ENCODE peak calls at places on chromosomes 2 and 18, in nine cellular contexts. J, E, M, O, D, C, B, U and G are unnamed samples. For H3K4me1, the result is how much of the 10 kb centered on the place peaks cover.

GRCh38 chr18:72544092-72544886 is at the start of gene CBLN2:
- DNase-seq in J (peak), U (no peak), B (peak), C (peak), O (no peak), D (no peak), M (peak), E (no peak), G (peak)

GRCh38 chr2:170928824-170929685 is at the start of gene GORASP2:
- DNase-seq in U (peak), J (peak), E (peak), B (peak), D (peak), C (peak), O (peak), M (peak), G (peak)

GRCh38 chr18:6239716-6240115 is 175.0 kb downstream of the L3MBTL4 start:
- DNase-seq in C (no peak), O (no peak), B (no peak), M (no peak), U (no peak), J (no peak), E (no peak), D (no peak), G (no peak)

GRCh38 chr2:159179696-159180095 is 106.8 kb downstream of the WDSUB1 start:
- DNase-seq in E (no peak), D (no peak), U (no peak), B (no peak), J (no peak), C (no peak), O (no peak), M (no peak), G (no peak)

GRCh38 chr2:109615637-109616144 is 1.5 kb downstream of the SOWAHC start:
- DNase-seq in J (no peak), O (no peak), M (peak), B (no peak), E (no peak), D (no peak), U (no peak), C (no peak), G (no peak)

GRCh38 chr2:52036036-52036435 is 1004.1 kb upstream of the NRXN1 start:
- DNase-seq in J (no peak), C (no peak), B (no peak), E (no peak), D (no peak), U (no peak), M (no peak), O (no peak), G (no peak)

GRCh38 chr2:23402205-23402740 is 17.3 kb downstream of the KLHL29 start:
- DNase-seq in D (no peak), O (no peak), M (no peak), C (no peak), U (no peak), B (no peak), J (no peak), E (no peak), G (no peak)

GRCh38 chr2:190359896-190360376 is 16.5 kb downstream of the INPP1 start:
- DNase-seq in C (peak), E (peak), D (peak), U (no peak), M (peak), B (peak), O (no peak), J (peak), G (no peak)

GRCh38 chr2:191631754-191632153 is 46.2 kb upstream of the NABP1 start:
- DNase-seq in B (peak), M (peak), E (peak), O (no peak), J (peak), D (no peak), C (peak), U (no peak), G (peak)

GRCh38 chr2:164757934-164758695 is 83.5 kb downstream of the COBLL1 start:
- DNase-seq in O (no peak), E (no peak), M (no peak), B (no peak), D (no peak), C (peak), U (no peak), J (peak), G (no peak)

GRCh38 chr2:194674043-194674442 is 983.0 kb upstream of the SLC39A10 start:
- DNase-seq in E (no peak), C (no peak), U (no peak), J (no peak), M (no peak), O (no peak), B (no peak), D (no peak), G (no peak)

GRCh38 chr2:113112438-113112837 is 15.0 kb upstream of the IL1RN start:
- DNase-seq in U (no peak), O (no peak), B (no peak), J (no peak), M (no peak), E (no peak), C (no peak), D (no peak), G (no peak)

GRCh38 chr2:222318712-222319575 is 20.1 kb upstream of the PAX3 start:
- DNase-seq in U (no peak), J (peak), M (peak), D (no peak), E (no peak), C (peak), O (no peak), B (peak), G (peak)

GRCh38 chr2:96715658-96716057 is 24.2 kb downstream of the LMAN2L start:
- DNase-seq in B (no peak), C (peak), M (no peak), O (no peak), J (no peak), D (no peak), U (no peak), E (no peak), G (no peak)

GRCh38 chr2:178806543-178806942 is 680 bp downstream of the TTN start:
- DNase-seq in M (no peak), U (no peak), D (no peak), E (no peak), C (no peak), B (no peak), O (no peak), J (no peak), G (no peak)

GRCh38 chr18:45291616-45292612 is 323.4 kb upstream of the SLC14A2 start:
- DNase-seq in U (no peak), C (peak), M (no peak), J (peak), O (no peak), E (no peak), D (no peak), B (no peak), G (peak)

GRCh38 chr2:223835701-223836532 is 1.5 kb downstream of the AP1S3 start:
- DNase-seq in U (no peak), B (no peak), C (no peak), E (no peak), D (no peak), O (no peak), M (no peak), J (peak), G (no peak)

GRCh38 chr2:45190481-45190880 is 181.2 kb upstream of the SIX2 start:
- DNase-seq in M (no peak), O (no peak), J (peak), U (no peak), D (no peak), B (no peak), C (peak), E (no peak), G (peak)

GRCh38 chr2:215784371-215784783 is 229.0 kb downstream of the MREG start:
- DNase-seq in U (no peak), D (peak), J (peak), O (no peak), M (no peak), E (no peak), B (no peak), C (peak), G (no peak)

GRCh38 chr2:222024934-222025890 is 273.6 kb downstream of the PAX3 start:
- DNase-seq in U (peak), J (peak), B (no peak), O (no peak), C (peak), M (no peak), D (no peak), E (no peak), G (peak)

GRCh38 chr2:112629224-112629623 is 16.5 kb upstream of the SLC20A1 start:
- DNase-seq in M (no peak), B (no peak), C (no peak), O (no peak), D (no peak), J (no peak), U (no peak), E (no peak), G (no peak)

GRCh38 chr2:53575606-53576360 is 191.8 kb upstream of the CHAC2 start:
- DNase-seq in J (peak), E (no peak), U (no peak), O (no peak), B (no peak), C (peak), M (no peak), D (no peak), G (peak)

GRCh38 chr2:118431188-118431562 is 342.9 kb downstream of the INSIG2 start:
- DNase-seq in E (no peak), D (no peak), B (no peak), M (no peak), C (peak), O (no peak), U (no peak), J (peak), G (no peak)

GRCh38 chr18:69444221-69444620 is 43.5 kb downstream of the DOK6 start:
- DNase-seq in M (no peak), E (no peak), C (peak), B (no peak), O (no peak), J (peak), U (no peak), D (no peak), G (no peak)

GRCh38 chr2:14690926-14691325 is 58.4 kb downstream of the LRATD1 start:
- DNase-seq in U (no peak), D (no peak), J (no peak), M (no peak), C (no peak), B (no peak), O (no peak), E (no peak), G (no peak)

GRCh38 chr2:237165405-237166276 is 80.0 kb downstream of the COPS8 start:
- DNase-seq in C (peak), D (no peak), U (peak), M (no peak), E (no peak), B (no peak), O (no peak), J (peak), G (no peak)

GRCh38 chr18:22170421-22171262 is 1.3 kb downstream of the GATA6 start:
- DNase-seq in O (no peak), J (peak), U (no peak), D (peak), M (peak), B (peak), E (peak), C (peak), G (peak)

GRCh38 chr2:200455958-200456421 is 53.9 kb downstream of the KCTD18 start:
- DNase-seq in D (no peak), M (no peak), U (no peak), B (no peak), E (no peak), O (no peak), C (peak), J (peak), G (no peak)

GRCh38 chr18:32040936-32041335 is 22.3 kb downstream of the RNF125 start:
- DNase-seq in E (no peak), J (no peak), B (no peak), O (no peak), D (no peak), M (no peak), C (no peak), U (no peak), G (no peak)

GRCh38 chr2:47034973-47035609 is 119.5 kb upstream of the MCFD2 start:
- DNase-seq in B (no peak), C (no peak), M (peak), U (no peak), E (peak), J (peak), D (peak), O (no peak), G (peak)

GRCh38 chr18:9025104-9025838 is 77.2 kb upstream of the NDUFV2 start:
- DNase-seq in C (no peak), J (peak), E (no peak), D (no peak), M (no peak), O (no peak), B (no peak), U (peak), G (no peak)

GRCh38 chr2:29053223-29053622 is 21.1 kb downstream of the PCARE start:
- DNase-seq in C (no peak), J (no peak), O (no peak), M (no peak), U (peak), E (no peak), B (no peak), D (no peak), G (no peak)

GRCh38 chr18:52313213-52313612 is 26.8 kb upstream of the DCC start:
- DNase-seq in M (no peak), J (peak), E (no peak), B (no peak), C (no peak), D (no peak), O (no peak), U (no peak), G (no peak)

GRCh38 chr2:195408811-195409210 is 248.2 kb upstream of the SLC39A10 start:
- DNase-seq in D (no peak), M (no peak), B (no peak), J (no peak), U (no peak), E (no peak), C (no peak), O (no peak), G (peak)

GRCh38 chr2:178404380-178404767 is 46.6 kb downstream of the PRKRA start:
- DNase-seq in O (no peak), M (no peak), E (peak), B (no peak), C (peak), U (no peak), D (no peak), J (peak), G (peak)

GRCh38 chr18:59008302-59008974 is 131.2 kb upstream of the SEC11C start:
- DNase-seq in U (peak), D (no peak), M (no peak), J (peak), E (no peak), B (no peak), O (no peak), C (peak), G (peak)

GRCh38 chr18:59013744-59014143 is 125.9 kb upstream of the SEC11C start:
- DNase-seq in E (no peak), U (no peak), B (no peak), J (no peak), C (no peak), M (no peak), D (no peak), O (no peak), G (no peak)

GRCh38 chr18:59009846-59010245 is 129.8 kb upstream of the SEC11C start:
- DNase-seq in B (no peak), U (no peak), D (no peak), C (no peak), M (no peak), J (no peak), E (no peak), O (no peak), G (no peak)

GRCh38 chr18:59012815-59013677 is 126.6 kb upstream of the SEC11C start:
- DNase-seq in E (no peak), U (no peak), B (no peak), D (no peak), O (no peak), M (no peak), C (no peak), J (no peak), G (no peak)

GRCh38 chr18:59011786-59012185 is 127.9 kb upstream of the SEC11C start:
- DNase-seq in O (peak), M (no peak), J (no peak), E (no peak), C (no peak), B (no peak), U (no peak), D (no peak), G (no peak)
- H3K4me1 ChIP-seq in O (under half), M (under half), J (under half), E (under half), C (under half), B (under half), U (under half), D (under half), G (under half)

GRCh38 chr2:62319061-62319460 is 123.1 kb downstream of the B3GNT2 start:
- DNase-seq in U (no peak), J (no peak), E (no peak), D (no peak), C (no peak), M (no peak), O (no peak), B (no peak), G (no peak)

GRCh38 chr2:62325398-62325797 is 129.5 kb downstream of the B3GNT2 start:
- DNase-seq in M (no peak), E (no peak), J (no peak), C (no peak), B (no peak), D (no peak), U (no peak), O (no peak), G (no peak)

GRCh38 chr2:62321370-62321769 is 125.5 kb downstream of the B3GNT2 start:
- DNase-seq in U (no peak), M (no peak), E (no peak), C (no peak), O (no peak), J (no peak), B (no peak), D (no peak), G (no peak)

GRCh38 chr2:62320657-62321357 is 124.9 kb downstream of the B3GNT2 start:
- DNase-seq in J (no peak), B (no peak), O (no peak), D (no peak), E (no peak), U (no peak), M (no peak), C (no peak), G (no peak)

GRCh38 chr2:62321890-62322289 is 126.0 kb downstream of the B3GNT2 start:
- DNase-seq in E (no peak), U (no peak), J (no peak), D (no peak), C (no peak), O (no peak), M (no peak), B (no peak), G (no peak)
- H3K4me3 ChIP-seq in E (no peak), U (no peak), J (no peak), D (no peak), C (no peak), O (no peak), M (no peak), B (no peak), G (no peak)

GRCh38 chr2:128320609-128321420 is 2.1 kb upstream of the HS6ST1 start:
- DNase-seq in C (no peak), D (peak), M (no peak), O (no peak), E (peak), J (no peak), B (no peak), U (no peak), G (no peak)
- H3K4me1 ChIP-seq in C (under half), D (under half), M (under half), O (half or more), E (under half), J (under half), B (under half), U (under half), G (under half)

GRCh38 chr2:230872151-230872967 is 7.6 kb downstream of the ITM2C start:
- DNase-seq in C (no peak), J (no peak), E (peak), O (peak), B (no peak), U (no peak), M (peak), D (no peak), G (no peak)
- H3K4me3 ChIP-seq in C (no peak), J (no peak), E (no peak), O (no peak), B (no peak), U (no peak), M (no peak), D (no peak), G (no peak)

GRCh38 chr2:230600881-230601280 is 111.8 kb upstream of the CAB39 start:
- DNase-seq in M (no peak), O (no peak), D (no peak), C (no peak), B (no peak), J (no peak), U (no peak), E (no peak), G (no peak)

GRCh38 chr2:230600285-230600684 is 112.4 kb upstream of the CAB39 start:
- DNase-seq in E (no peak), U (no peak), B (no peak), O (no peak), J (no peak), M (no peak), C (no peak), D (no peak), G (no peak)

GRCh38 chr2:230601510-230601909 is 111.1 kb upstream of the CAB39 start:
- DNase-seq in D (no peak), O (no peak), M (no peak), C (no peak), U (no peak), B (no peak), J (no peak), E (no peak), G (no peak)

GRCh38 chr2:230599854-230600253 is 112.8 kb upstream of the CAB39 start:
- DNase-seq in M (no peak), B (no peak), J (no peak), O (no peak), E (no peak), D (no peak), U (no peak), C (no peak), G (no peak)

GRCh38 chr2:230602562-230603230 is 109.9 kb upstream of the CAB39 start:
- DNase-seq in U (no peak), M (no peak), B (no peak), J (no peak), O (no peak), E (no peak), C (no peak), D (no peak), G (no peak)
- H3K4me1 ChIP-seq in U (under half), M (under half), B (under half), J (under half), O (under half), E (under half), C (under half), D (under half), G (under half)

GRCh38 chr18:65752625-65753325 is 2.0 kb downstream of the CDH7 start:
- DNase-seq in M (no peak), U (no peak), O (no peak), D (no peak), B (no peak), C (no peak), E (no peak), J (no peak), G (no peak)

GRCh38 chr18:65753520-65753919 is 2.7 kb downstream of the CDH7 start:
- DNase-seq in J (peak), O (no peak), U (no peak), E (no peak), C (no peak), D (no peak), M (no peak), B (no peak), G (no peak)

GRCh38 chr18:65749881-65750280 is 931 bp upstream of the CDH7 start:
- DNase-seq in E (no peak), C (no peak), M (no peak), O (no peak), B (no peak), J (no peak), U (no peak), D (no peak), G (no peak)

GRCh38 chr18:65750421-65751144 is at the start of gene CDH7:
- DNase-seq in M (no peak), U (no peak), O (no peak), C (no peak), B (peak), E (no peak), J (peak), D (no peak), G (no peak)

DNA sequence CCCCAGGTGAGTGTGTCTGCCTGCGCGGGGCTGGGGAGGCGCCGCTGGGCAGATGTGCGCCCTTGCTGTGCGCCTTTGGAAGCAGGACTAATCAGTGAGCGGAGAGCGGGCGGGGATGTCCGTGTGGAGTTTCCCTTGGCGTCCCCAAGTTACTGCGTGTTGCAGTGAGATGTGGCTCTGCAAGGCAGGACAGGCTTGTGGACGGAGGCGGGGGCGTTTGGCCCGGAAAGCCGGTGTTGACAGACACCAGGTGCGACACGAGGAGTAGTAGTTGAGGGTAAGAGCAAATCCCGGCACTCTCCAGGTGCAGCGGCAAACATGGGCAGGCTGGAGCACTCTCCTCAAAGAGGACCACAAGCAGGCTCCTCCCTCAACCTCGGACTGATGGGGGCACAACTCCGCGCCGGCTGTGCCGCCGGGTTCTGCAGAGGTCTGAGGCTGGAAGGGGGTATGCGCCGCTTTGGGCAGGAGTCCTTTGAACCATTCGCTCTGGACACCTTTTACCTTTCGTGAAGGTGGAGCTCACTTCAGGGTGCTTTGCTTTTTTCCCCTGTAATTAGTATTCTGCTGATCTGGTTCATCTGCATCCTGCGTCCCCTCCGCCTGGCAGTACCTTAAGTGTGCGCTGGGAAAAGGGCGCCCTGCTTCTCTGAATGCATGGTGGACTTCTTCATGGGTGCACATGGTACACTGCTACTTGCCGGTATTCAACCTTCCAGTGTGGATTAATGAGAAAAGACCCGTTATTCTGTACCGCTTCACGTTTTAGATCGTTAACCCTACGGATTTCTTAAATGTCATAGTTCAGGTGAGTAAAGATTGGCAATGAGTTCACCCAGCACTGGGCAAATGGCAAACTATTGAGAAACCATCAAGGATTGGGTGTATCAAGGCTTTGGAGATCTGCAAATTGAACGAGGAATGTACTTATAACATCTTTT is 603 bp downstream of the CDH7 start:
- DNase-seq in O (no peak), E (peak), J (peak), D (no peak), U (no peak), B (peak), C (no peak), M (no peak), G (no peak)
- H3K4me3 ChIP-seq in O (peak), E (no peak), J (no peak), D (no peak), U (no peak), B (peak), C (peak), M (no peak), G (no peak)